ENCODE peak calls at places on chromosomes 7 and 10, in ten cellular contexts. W is ascending aorta; L is tibial artery; U is hepatocyte; R is cardiac muscle cell; B is PC-3; E is brain microvascular endothelial cell; M is CD8-positive, alpha-beta T cell; J is heart right ventricle; O is uterus. T is an unnamed sample. For H3K27me3, the result is how much of the 10 kb centered on the place peaks cover.

GRCh38 chr7:41977165-41977651 is 259.8 kb downstream of the GLI3 start:
- DNase-seq in W (no peak), L (no peak), U (peak), R (peak), B (peak), E (peak), M (no peak), J (peak), O (peak), T (no peak)

GRCh38 chr10:113007343-113007771 is 57.3 kb downstream of the TCF7L2 start:
- DNase-seq in W (no peak), L (no peak), U (no peak), R (no peak), B (no peak), E (no peak), M (peak), J (no peak), O (no peak), T (no peak)

GRCh38 chr7:40763319-40764287 is 628.8 kb downstream of the SUGCT start:
- DNase-seq in W (no peak), L (no peak), U (no peak), R (no peak), B (peak), E (peak), M (no peak), J (no peak), O (no peak), T (no peak)

GRCh38 chr7:74656421-74656910 is 1.1 kb upstream of the GTF2I start:
- DNase-seq in W (peak), L (peak), U (peak), R (peak), B (peak), E (no peak), M (peak), J (peak), O (peak), T (peak)

GRCh38 chr7:10845225-10845624 is 128.4 kb upstream of the PHF14 start:
- DNase-seq in W (no peak), L (no peak), U (no peak), R (no peak), B (no peak), E (no peak), M (no peak), J (no peak), O (no peak), T (no peak)

GRCh38 chr10:33286186-33286934 is 48.1 kb downstream of the NRP1 start:
- DNase-seq in W (peak), L (peak), U (no peak), R (no peak), B (no peak), E (no peak), M (no peak), J (no peak), O (no peak), T (no peak)

GRCh38 chr7:76009672-76010600 is 15.5 kb upstream of the TMEM120A start:
- DNase-seq in W (no peak), L (no peak), U (no peak), R (no peak), B (no peak), E (no peak), M (no peak), J (no peak), O (no peak), T (no peak)

GRCh38 chr10:38094923-38095574 is 912 bp downstream of the ZNF37A start:
- DNase-seq in W (no peak), L (no peak), U (no peak), R (no peak), B (no peak), E (no peak), M (no peak), J (no peak), O (no peak), T (no peak)

GRCh38 chr7:138981332-138982203 is at the start of gene KIAA1549:
- DNase-seq in W (peak), L (no peak), U (peak), R (peak), B (peak), E (no peak), M (peak), J (peak), O (peak), T (peak)

GRCh38 chr7:1695800-1696454 is 25.9 kb downstream of the ELFN1 start:
- DNase-seq in W (peak), L (peak), U (no peak), R (no peak), B (no peak), E (no peak), M (no peak), J (no peak), O (peak), T (no peak)

GRCh38 chr10:124697837-124698559 is 46.2 kb downstream of the FAM53B start:
- DNase-seq in W (no peak), L (no peak), U (no peak), R (no peak), B (no peak), E (no peak), M (peak), J (no peak), O (no peak), T (no peak)

GRCh38 chr10:133115453-133115842 is 27.7 kb downstream of the ADGRA1 start:
- DNase-seq in W (no peak), L (no peak), U (no peak), R (no peak), B (no peak), E (no peak), M (no peak), J (no peak), O (no peak), T (no peak)

GRCh38 chr10:13449296-13449695 is 79.5 kb downstream of the BEND7 start:
- DNase-seq in W (no peak), L (no peak), U (no peak), R (no peak), B (no peak), E (no peak), M (no peak), J (no peak), O (no peak), T (no peak)

GRCh38 chr7:151768805-151769188 is 108.1 kb downstream of the PRKAG2 start:
- DNase-seq in W (no peak), L (no peak), U (no peak), R (no peak), B (no peak), E (no peak), M (no peak), J (no peak), O (no peak), T (no peak)

GRCh38 chr7:131604841-131605279 is 48.4 kb upstream of the PODXL start:
- DNase-seq in W (no peak), L (no peak), U (no peak), R (no peak), B (peak), E (peak), M (no peak), J (no peak), O (no peak), T (no peak)

GRCh38 chr10:42769653-42770052 is 12.9 kb upstream of the BMS1 start:
- DNase-seq in W (no peak), L (no peak), U (no peak), R (no peak), B (peak), E (no peak), M (no peak), J (no peak), O (no peak), T (no peak)

GRCh38 chr7:12322287-12322902 is 81.3 kb downstream of the VWDE start:
- DNase-seq in W (no peak), L (no peak), U (peak), R (no peak), B (peak), E (peak), M (no peak), J (no peak), O (no peak), T (no peak)

GRCh38 chr10:88804083-88804812 is 1.7 kb downstream of the LIPM start:
- DNase-seq in W (no peak), L (no peak), U (no peak), R (no peak), B (no peak), E (no peak), M (no peak), J (no peak), O (no peak), T (no peak)

GRCh38 chr10:127398140-127398966 is 150.8 kb upstream of the NPS start:
- DNase-seq in W (no peak), L (no peak), U (no peak), R (no peak), B (peak), E (peak), M (no peak), J (no peak), O (no peak), T (no peak)

GRCh38 chr7:157276731-157277562 is 59.9 kb upstream of the DNAJB6 start:
- DNase-seq in W (no peak), L (peak), U (no peak), R (no peak), B (peak), E (peak), M (no peak), J (no peak), O (no peak), T (no peak)

GRCh38 chr7:69652947-69653701 is 54.8 kb downstream of the AUTS2 start:
- DNase-seq in W (no peak), L (no peak), U (no peak), R (no peak), B (no peak), E (no peak), M (no peak), J (no peak), O (no peak), T (no peak)

GRCh38 chr7:17633099-17633498 is 307.2 kb downstream of the SNX13 start:
- DNase-seq in W (no peak), L (no peak), U (peak), R (no peak), B (peak), E (peak), M (no peak), J (no peak), O (no peak), T (no peak)

GRCh38 chr7:29140873-29141468 is 5.4 kb downstream of the CPVL start:
- DNase-seq in W (no peak), L (no peak), U (no peak), R (no peak), B (no peak), E (no peak), M (no peak), J (no peak), O (no peak), T (no peak)

GRCh38 chr10:103717341-103718246 is 137.8 kb downstream of the SH3PXD2A start:
- DNase-seq in W (no peak), L (no peak), U (no peak), R (no peak), B (no peak), E (no peak), M (no peak), J (no peak), O (no peak), T (no peak)

GRCh38 chr7:128694742-128695141 is 22.6 kb downstream of the GARIN1A start:
- DNase-seq in W (no peak), L (no peak), U (no peak), R (no peak), B (no peak), E (no peak), M (no peak), J (no peak), O (no peak), T (no peak)

GRCh38 chr10:122120008-122120744 is 131.2 kb downstream of the TACC2 start:
- DNase-seq in W (no peak), L (no peak), U (no peak), R (no peak), B (no peak), E (no peak), M (no peak), J (no peak), O (no peak), T (no peak)

GRCh38 chr7:151736403-151736909 is 140.5 kb downstream of the PRKAG2 start:
- DNase-seq in W (peak), L (peak), U (peak), R (peak), B (peak), E (peak), M (no peak), J (peak), O (peak), T (peak)

DNA sequence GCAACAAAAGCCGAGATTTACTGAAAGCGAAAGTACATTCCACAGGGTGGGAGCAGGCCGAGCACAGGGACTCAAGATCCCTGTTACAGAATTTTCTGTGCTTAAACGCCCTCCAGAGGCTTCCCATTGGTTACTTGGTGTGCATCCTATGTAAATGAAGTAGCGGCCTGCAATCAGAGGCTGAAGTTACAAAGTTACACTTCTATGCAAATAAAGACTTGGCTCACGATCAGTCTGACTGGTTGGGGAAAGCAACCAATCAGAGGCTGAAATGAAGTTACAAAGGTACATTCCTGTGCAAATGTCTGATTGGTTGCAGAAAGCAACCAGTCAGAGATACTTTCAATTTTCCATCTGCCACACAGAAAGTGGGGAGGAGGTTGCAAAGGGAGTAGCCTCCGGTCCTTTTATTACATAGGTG is 4.1 kb downstream of the ACBD7 start:
- DNase-seq in W (peak), L (no peak), U (peak), R (peak), B (peak), E (peak), M (no peak), J (peak), O (peak), T (peak)
- H3K27ac ChIP-seq in W (peak), L (peak), U (peak), R (no peak), B (peak), E (peak), M (no peak), J (peak), O (peak), T (peak)

GRCh38 chr7:158397885-158398284 is 189.7 kb downstream of the PTPRN2 start:
- DNase-seq in W (no peak), L (no peak), U (no peak), R (no peak), B (no peak), E (no peak), M (no peak), J (no peak), O (no peak), T (no peak)
- H3K27me3 ChIP-seq in W (under half), L (under half), U (under half), R (under half), B (under half), E (under half), M (under half), J (under half), O (under half), T (under half)

GRCh38 chr10:101838416-101838970 is 5.1 kb downstream of the KCNIP2 start:
- DNase-seq in W (peak), L (no peak), U (no peak), R (peak), B (no peak), E (no peak), M (no peak), J (no peak), O (no peak), T (no peak)
- H3K4me3 ChIP-seq in W (no peak), L (no peak), U (no peak), R (no peak), B (no peak), E (no peak), M (no peak), J (no peak), O (no peak), T (no peak)

DNA sequence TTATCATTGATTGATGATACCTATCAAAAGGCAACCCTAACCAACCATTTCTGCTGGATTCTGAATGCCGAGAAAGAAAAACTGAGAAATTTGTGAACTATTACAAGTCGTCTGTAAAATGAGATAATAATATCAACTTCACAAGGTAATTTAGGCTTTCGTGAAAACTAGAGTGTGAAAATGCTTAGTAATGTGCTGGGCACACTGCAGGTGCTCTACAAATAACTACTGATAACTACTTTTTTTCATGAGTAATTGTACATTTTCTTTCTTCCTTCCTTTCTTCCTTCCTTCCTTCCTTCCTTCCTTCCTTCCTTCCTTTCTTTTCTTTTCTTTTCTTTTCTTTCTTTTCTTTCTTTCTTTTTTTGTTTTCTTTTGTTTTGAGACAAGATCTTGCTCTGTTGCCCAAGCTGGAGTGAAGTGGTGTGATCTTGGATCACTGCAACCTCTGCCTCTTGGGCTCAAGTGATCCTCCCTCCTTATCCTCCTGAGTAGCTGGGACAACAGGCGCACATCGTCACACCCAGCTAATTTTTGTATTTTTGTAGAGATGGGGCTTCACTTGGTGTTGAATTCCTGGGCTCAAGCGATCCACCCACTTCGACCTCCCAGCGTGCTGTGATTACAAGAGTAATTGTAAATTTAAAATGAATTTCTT is 42.9 kb downstream of the BMPR1A start:
- DNase-seq in W (no peak), L (no peak), U (no peak), R (no peak), B (no peak), E (no peak), M (no peak), J (no peak), O (no peak), T (no peak)
- H3K27ac ChIP-seq in W (peak), L (peak), U (no peak), R (peak), B (no peak), E (no peak), M (no peak), J (no peak), O (peak), T (no peak)

GRCh38 chr7:31175672-31176071 is 123.6 kb downstream of the ADCYAP1R1 start:
- DNase-seq in W (no peak), L (no peak), U (no peak), R (no peak), B (peak), E (no peak), M (no peak), J (no peak), O (no peak), T (no peak)

GRCh38 chr7:31172071-31172470 is 120.0 kb downstream of the ADCYAP1R1 start:
- DNase-seq in W (no peak), L (no peak), U (no peak), R (no peak), B (no peak), E (no peak), M (no peak), J (no peak), O (no peak), T (no peak)

DNA sequence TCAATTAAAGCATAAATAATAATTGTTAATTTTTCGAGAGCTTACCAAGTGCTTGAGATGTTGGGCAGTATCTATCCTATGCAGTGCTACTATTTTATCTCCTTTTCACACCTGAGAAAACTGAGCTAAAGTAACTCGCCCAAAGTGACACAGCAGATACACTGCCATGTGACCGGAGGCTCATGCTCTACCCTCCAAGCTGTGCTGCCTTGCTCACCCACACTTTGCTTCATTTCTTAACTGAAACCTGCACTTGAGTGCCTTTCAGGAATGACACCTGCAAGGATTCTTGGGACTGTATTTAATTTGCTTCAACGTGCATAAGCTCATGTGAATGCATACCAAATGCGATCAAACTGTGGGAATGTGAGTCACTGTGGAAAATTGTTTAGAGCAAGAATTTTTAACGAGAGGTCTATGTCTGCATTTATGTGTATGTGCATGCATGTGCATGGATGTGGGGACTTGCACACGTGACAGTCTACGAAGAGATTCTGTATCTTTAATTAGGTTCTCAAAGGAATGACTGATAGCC is 119.2 kb downstream of the ADCYAP1R1 start:
- DNase-seq in W (no peak), L (no peak), U (no peak), R (no peak), B (no peak), E (no peak), M (no peak), J (no peak), O (no peak), T (no peak)
- H3K27me3 ChIP-seq in W (under half), L (under half), U (under half), R (under half), B (half or more), E (under half), M (under half), J (under half), O (under half), T (under half)

T was measured in lung.